ENCODE peak calls at places on chromosome 2, in seven cellular contexts. One of them, this sample, is unnamed.

GRCh38 chr2:172510083-172510482 is 45.8 kb upstream of the PDK1 start:
- DNase-seq in ovary: no peak
- DNase-seq in A549: no peak
- DNase-seq in foreskin keratinocyte: no peak
- DNase-seq in epithelial cell of esophagus: no peak
- DNase-seq in breast epithelium: no peak
- DNase-seq in fibroblast of mammary gland: no peak
- DNase-seq in this sample: no peak

GRCh38 chr2:96580771-96581170 is 44.2 kb downstream of the ARID5A start:
- DNase-seq in ovary: no peak
- DNase-seq in A549: peak
- DNase-seq in foreskin keratinocyte: peak
- DNase-seq in epithelial cell of esophagus: peak
- DNase-seq in breast epithelium: no peak
- DNase-seq in fibroblast of mammary gland: no peak
- DNase-seq in this sample: no peak

GRCh38 chr2:119575439-119575838 is 31.2 kb downstream of the CFAP221 start:
- DNase-seq in ovary: no peak
- DNase-seq in A549: no peak
- DNase-seq in foreskin keratinocyte: no peak
- DNase-seq in epithelial cell of esophagus: no peak
- DNase-seq in breast epithelium: no peak
- DNase-seq in fibroblast of mammary gland: no peak
- DNase-seq in this sample: no peak

GRCh38 chr2:64023485-64024258 is 4.4 kb upstream of the VPS54 start:
- DNase-seq in ovary: no peak
- DNase-seq in A549: peak
- DNase-seq in foreskin keratinocyte: no peak
- DNase-seq in epithelial cell of esophagus: no peak
- DNase-seq in breast epithelium: no peak
- DNase-seq in fibroblast of mammary gland: no peak
- DNase-seq in this sample: no peak

GRCh38 chr2:162266468-162266754 is 23.2 kb upstream of the FAP start:
- DNase-seq in ovary: no peak
- DNase-seq in A549: no peak
- DNase-seq in foreskin keratinocyte: no peak
- DNase-seq in epithelial cell of esophagus: no peak
- DNase-seq in breast epithelium: no peak
- DNase-seq in fibroblast of mammary gland: peak
- DNase-seq in this sample: no peak

GRCh38 chr2:152098798-152099654 is at the start of gene CACNB4:
- DNase-seq in ovary: no peak
- DNase-seq in A549: peak
- DNase-seq in foreskin keratinocyte: no peak
- DNase-seq in epithelial cell of esophagus: peak
- DNase-seq in breast epithelium: no peak
- DNase-seq in fibroblast of mammary gland: peak
- DNase-seq in this sample: no peak

GRCh38 chr2:154995332-154995731 is 296.8 kb downstream of the KCNJ3 start:
- DNase-seq in ovary: no peak
- DNase-seq in A549: no peak
- DNase-seq in foreskin keratinocyte: no peak
- DNase-seq in epithelial cell of esophagus: peak
- DNase-seq in breast epithelium: no peak
- DNase-seq in fibroblast of mammary gland: no peak
- DNase-seq in this sample: no peak

GRCh38 chr2:236787885-236788284 is 218.3 kb downstream of the ACKR3 start:
- DNase-seq in ovary: no peak
- DNase-seq in A549: no peak
- DNase-seq in foreskin keratinocyte: no peak
- DNase-seq in epithelial cell of esophagus: no peak
- DNase-seq in breast epithelium: no peak
- DNase-seq in fibroblast of mammary gland: no peak
- DNase-seq in this sample: no peak

GRCh38 chr2:148721520-148721931 is 77.0 kb downstream of the EPC2 start:
- DNase-seq in ovary: no peak
- DNase-seq in A549: no peak
- DNase-seq in foreskin keratinocyte: no peak
- DNase-seq in epithelial cell of esophagus: no peak
- DNase-seq in breast epithelium: no peak
- DNase-seq in fibroblast of mammary gland: peak
- DNase-seq in this sample: no peak

GRCh38 chr2:4693266-4693665 is 989.9 kb downstream of the DCDC2C start:
- DNase-seq in ovary: no peak
- DNase-seq in A549: no peak
- DNase-seq in foreskin keratinocyte: no peak
- DNase-seq in epithelial cell of esophagus: no peak
- DNase-seq in breast epithelium: no peak
- DNase-seq in fibroblast of mammary gland: no peak
- DNase-seq in this sample: no peak

GRCh38 chr2:23590227-23590869 is 205.4 kb downstream of the KLHL29 start:
- DNase-seq in ovary: no peak
- DNase-seq in A549: no peak
- DNase-seq in foreskin keratinocyte: no peak
- DNase-seq in epithelial cell of esophagus: no peak
- DNase-seq in breast epithelium: no peak
- DNase-seq in fibroblast of mammary gland: no peak
- DNase-seq in this sample: no peak

GRCh38 chr2:211035548-211036185 is 479.3 kb downstream of the CPS1 start:
- DNase-seq in ovary: no peak
- DNase-seq in A549: peak
- DNase-seq in foreskin keratinocyte: peak
- DNase-seq in epithelial cell of esophagus: peak
- DNase-seq in breast epithelium: no peak
- DNase-seq in fibroblast of mammary gland: peak
- DNase-seq in this sample: no peak

GRCh38 chr2:129737660-129738527 is 241.6 kb upstream of the RAB6C start:
- DNase-seq in ovary: no peak
- DNase-seq in A549: no peak
- DNase-seq in foreskin keratinocyte: no peak
- DNase-seq in epithelial cell of esophagus: no peak
- DNase-seq in breast epithelium: no peak
- DNase-seq in fibroblast of mammary gland: no peak
- DNase-seq in this sample: no peak

GRCh38 chr2:236352761-236353593 is 88.8 kb upstream of the ASB18 start:
- DNase-seq in ovary: no peak
- DNase-seq in A549: peak
- DNase-seq in foreskin keratinocyte: peak
- DNase-seq in epithelial cell of esophagus: peak
- DNase-seq in breast epithelium: no peak
- DNase-seq in fibroblast of mammary gland: peak
- DNase-seq in this sample: no peak

GRCh38 chr2:102979429-102979828 is 217.6 kb downstream of the TMEM182 start:
- DNase-seq in ovary: no peak
- DNase-seq in A549: no peak
- DNase-seq in foreskin keratinocyte: no peak
- DNase-seq in epithelial cell of esophagus: no peak
- DNase-seq in breast epithelium: no peak
- DNase-seq in fibroblast of mammary gland: no peak
- DNase-seq in this sample: no peak

GRCh38 chr2:102977462-102977861 is 215.6 kb downstream of the TMEM182 start:
- DNase-seq in ovary: no peak
- DNase-seq in A549: no peak
- DNase-seq in foreskin keratinocyte: no peak
- DNase-seq in epithelial cell of esophagus: no peak
- DNase-seq in breast epithelium: no peak
- DNase-seq in fibroblast of mammary gland: no peak
- DNase-seq in this sample: no peak

GRCh38 chr2:102971661-102972060 is 209.8 kb downstream of the TMEM182 start:
- DNase-seq in ovary: no peak
- DNase-seq in A549: no peak
- DNase-seq in foreskin keratinocyte: no peak
- DNase-seq in epithelial cell of esophagus: no peak
- DNase-seq in breast epithelium: no peak
- DNase-seq in fibroblast of mammary gland: peak
- DNase-seq in this sample: no peak

GRCh38 chr2:102975996-102976636 is 214.3 kb downstream of the TMEM182 start:
- DNase-seq in ovary: no peak
- DNase-seq in A549: peak
- DNase-seq in foreskin keratinocyte: peak
- DNase-seq in epithelial cell of esophagus: peak
- DNase-seq in breast epithelium: no peak
- DNase-seq in fibroblast of mammary gland: peak
- DNase-seq in this sample: peak
- TF ChIP-seq CTCF in ovary: no peak
- TF ChIP-seq CTCF in A549: peak
- TF ChIP-seq CTCF in foreskin keratinocyte: peak
- TF ChIP-seq CTCF in epithelial cell of esophagus: peak
- TF ChIP-seq CTCF in breast epithelium: no peak
- TF ChIP-seq CTCF in fibroblast of mammary gland: peak
- TF ChIP-seq CTCF in this sample: peak

GRCh38 chr2:127278959-127279358 is 15.0 kb downstream of the ERCC3 start:
- DNase-seq in ovary: no peak
- DNase-seq in A549: no peak
- DNase-seq in foreskin keratinocyte: no peak
- DNase-seq in epithelial cell of esophagus: no peak
- DNase-seq in breast epithelium: no peak
- DNase-seq in fibroblast of mammary gland: no peak
- DNase-seq in this sample: no peak

GRCh38 chr2:127279781-127280180 is 14.2 kb downstream of the ERCC3 start:
- DNase-seq in ovary: no peak
- DNase-seq in A549: no peak
- DNase-seq in foreskin keratinocyte: no peak
- DNase-seq in epithelial cell of esophagus: no peak
- DNase-seq in breast epithelium: no peak
- DNase-seq in fibroblast of mammary gland: no peak
- DNase-seq in this sample: no peak

GRCh38 chr2:127283275-127283674 is 10.7 kb downstream of the ERCC3 start:
- DNase-seq in ovary: no peak
- DNase-seq in A549: no peak
- DNase-seq in foreskin keratinocyte: no peak
- DNase-seq in epithelial cell of esophagus: no peak
- DNase-seq in breast epithelium: no peak
- DNase-seq in fibroblast of mammary gland: no peak
- DNase-seq in this sample: no peak

GRCh38 chr2:127277028-127277427 is 16.9 kb downstream of the ERCC3 start:
- DNase-seq in ovary: no peak
- DNase-seq in A549: no peak
- DNase-seq in foreskin keratinocyte: no peak
- DNase-seq in epithelial cell of esophagus: no peak
- DNase-seq in breast epithelium: no peak
- DNase-seq in fibroblast of mammary gland: peak
- DNase-seq in this sample: no peak

DNA sequence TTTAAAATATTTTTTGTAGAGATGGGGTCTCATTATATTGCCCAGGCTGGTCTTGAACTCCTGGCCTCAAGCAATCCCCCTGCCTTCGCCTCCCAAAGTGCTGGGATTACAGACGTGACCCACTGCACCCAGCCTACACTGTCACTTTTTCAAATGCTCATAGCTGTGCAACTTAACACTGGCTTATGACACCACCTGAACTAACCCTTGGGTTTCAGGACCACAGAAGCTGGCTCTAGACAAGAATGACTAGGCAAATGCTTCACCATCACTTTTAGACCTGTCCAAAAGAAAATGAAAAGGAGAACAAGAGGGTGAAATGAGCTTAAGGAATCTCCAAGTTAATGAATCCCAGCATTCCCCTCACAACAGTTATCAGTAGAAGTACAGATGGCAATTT is 13.3 kb downstream of the ERCC3 start:
- DNase-seq in ovary: no peak
- DNase-seq in A549: no peak
- DNase-seq in foreskin keratinocyte: no peak
- DNase-seq in epithelial cell of esophagus: no peak
- DNase-seq in breast epithelium: no peak
- DNase-seq in fibroblast of mammary gland: no peak
- DNase-seq in this sample: no peak
- TF ChIP-seq CTCF in ovary: no peak
- TF ChIP-seq CTCF in A549: no peak
- TF ChIP-seq CTCF in foreskin keratinocyte: no peak
- TF ChIP-seq CTCF in epithelial cell of esophagus: no peak
- TF ChIP-seq CTCF in breast epithelium: no peak
- TF ChIP-seq CTCF in fibroblast of mammary gland: no peak
- TF ChIP-seq CTCF in this sample: no peak

DNA sequence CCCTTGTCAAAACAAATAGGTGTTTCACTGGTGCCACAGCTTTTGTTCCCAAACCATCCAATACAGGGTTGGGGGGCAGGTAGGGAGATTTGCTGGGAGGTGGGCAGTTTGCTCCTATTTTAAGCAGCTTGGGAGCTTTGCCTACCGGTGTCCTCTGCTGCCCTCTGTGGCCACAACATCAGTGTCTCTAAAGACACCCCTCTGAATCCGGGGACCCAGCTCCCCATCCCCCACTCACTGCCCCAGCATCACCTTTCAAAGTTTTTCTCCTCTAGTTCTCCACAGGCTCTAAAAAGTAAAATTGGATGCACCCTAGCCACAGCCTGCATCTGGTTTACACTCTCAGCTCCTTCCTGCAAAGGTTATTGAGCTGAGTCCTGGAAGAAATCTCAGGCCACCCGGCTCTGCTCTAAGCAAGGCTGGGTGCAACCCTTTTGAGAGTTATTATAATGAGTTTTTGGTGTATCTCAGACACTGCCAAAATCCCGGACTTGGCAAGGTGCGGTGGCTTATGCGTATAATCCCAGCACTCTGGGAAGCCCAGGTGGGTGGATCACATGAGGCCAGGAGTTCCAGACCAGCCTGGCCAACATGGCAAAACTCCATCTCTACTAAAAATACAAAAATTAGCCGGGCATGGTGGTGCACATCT is 2.9 kb upstream of the EPAS1 start:
- DNase-seq in ovary: no peak
- DNase-seq in A549: peak
- DNase-seq in foreskin keratinocyte: no peak
- DNase-seq in epithelial cell of esophagus: peak
- DNase-seq in breast epithelium: no peak
- DNase-seq in fibroblast of mammary gland: peak
- DNase-seq in this sample: no peak
- TF ChIP-seq CTCF in ovary: no peak
- TF ChIP-seq CTCF in A549: peak
- TF ChIP-seq CTCF in foreskin keratinocyte: peak
- TF ChIP-seq CTCF in epithelial cell of esophagus: peak
- TF ChIP-seq CTCF in breast epithelium: no peak
- TF ChIP-seq CTCF in fibroblast of mammary gland: peak
- TF ChIP-seq CTCF in this sample: peak

GRCh38 chr2:173747037-173747436 is 218.1 kb downstream of the SP3 start:
- DNase-seq in ovary: no peak
- DNase-seq in A549: no peak
- DNase-seq in foreskin keratinocyte: no peak
- DNase-seq in epithelial cell of esophagus: no peak
- DNase-seq in breast epithelium: no peak
- DNase-seq in fibroblast of mammary gland: no peak
- DNase-seq in this sample: no peak

GRCh38 chr2:173750831-173751230 is 214.3 kb downstream of the SP3 start:
- DNase-seq in ovary: no peak
- DNase-seq in A549: no peak
- DNase-seq in foreskin keratinocyte: no peak
- DNase-seq in epithelial cell of esophagus: no peak
- DNase-seq in breast epithelium: no peak
- DNase-seq in fibroblast of mammary gland: no peak
- DNase-seq in this sample: no peak

GRCh38 chr2:173750332-173750731 is 214.8 kb downstream of the SP3 start:
- DNase-seq in ovary: no peak
- DNase-seq in A549: no peak
- DNase-seq in foreskin keratinocyte: no peak
- DNase-seq in epithelial cell of esophagus: peak
- DNase-seq in breast epithelium: no peak
- DNase-seq in fibroblast of mammary gland: peak
- DNase-seq in this sample: peak

GRCh38 chr2:173751245-173751975 is 213.8 kb downstream of the SP3 start:
- DNase-seq in ovary: no peak
- DNase-seq in A549: no peak
- DNase-seq in foreskin keratinocyte: no peak
- DNase-seq in epithelial cell of esophagus: no peak
- DNase-seq in breast epithelium: no peak
- DNase-seq in fibroblast of mammary gland: no peak
- DNase-seq in this sample: no peak

GRCh38 chr2:173749315-173749714 is 215.9 kb downstream of the SP3 start:
- DNase-seq in ovary: no peak
- DNase-seq in A549: peak
- DNase-seq in foreskin keratinocyte: peak
- DNase-seq in epithelial cell of esophagus: peak
- DNase-seq in breast epithelium: no peak
- DNase-seq in fibroblast of mammary gland: peak
- DNase-seq in this sample: no peak
- TF ChIP-seq CTCF in ovary: no peak
- TF ChIP-seq CTCF in A549: peak
- TF ChIP-seq CTCF in foreskin keratinocyte: peak
- TF ChIP-seq CTCF in epithelial cell of esophagus: peak
- TF ChIP-seq CTCF in breast epithelium: no peak
- TF ChIP-seq CTCF in fibroblast of mammary gland: peak
- TF ChIP-seq CTCF in this sample: no peak

This sample was measured in heart left ventricle.